ENCODE peak calls at places on chromosomes 5 and 9, in eight cellular contexts. A is omental fat pad; V is A172; O is epithelial cell of proximal tubule; P is NCI-H345; T is NCI-H2081; S is stimulated activated CD4-positive, alpha-beta T cell treated with anti-CD3 and anti-CD28 coated beads, Interleukin-4, amount 100 ng/mL, for 1 hour; E is hypothalamus. C is an unnamed sample.

GRCh38 chr5:156178117-156178516 is 148.8 kb upstream of the SGCD start:
- DNase-seq in A (no peak), V (no peak), O (no peak), P (no peak), T (no peak), S (no peak), E (no peak), C (no peak)

GRCh38 chr9:124390812-124391658 is 24.2 kb downstream of the PSMB7 start:
- DNase-seq in A (no peak), V (peak; percentile 62), O (no peak), P (peak; percentile 34), T (no peak), S (no peak), E (no peak), C (peak; percentile 40)

GRCh38 chr9:34010979-34011378 is 37.7 kb downstream of the UBAP2 start:
- DNase-seq in A (no peak), V (peak; percentile 5), O (no peak), P (no peak), T (no peak), S (no peak), E (no peak), C (no peak)

GRCh38 chr9:124894741-124895170 is 32.8 kb downstream of the ARPC5L start:
- DNase-seq in A (no peak), V (peak; percentile 41), O (no peak), P (peak; percentile 13), T (no peak), S (peak; percentile 19), E (no peak), C (peak; percentile 42)

GRCh38 chr5:174424219-174425053 is 299.9 kb upstream of the MSX2 start:
- DNase-seq in A (no peak), V (no peak), O (no peak), P (no peak), T (no peak), S (no peak), E (peak; percentile 51), C (no peak)

GRCh38 chr9:122309861-122310260 is 45.2 kb downstream of the MRRF start:
- DNase-seq in A (no peak), V (no peak), O (no peak), P (no peak), T (no peak), S (no peak), E (no peak), C (no peak)

GRCh38 chr9:127763918-127764384 is 14.5 kb downstream of the SH2D3C start:
- DNase-seq in A (no peak), V (peak; percentile 29), O (no peak), P (no peak), T (no peak), S (peak; percentile 41), E (no peak), C (peak; percentile 23)

GRCh38 chr5:160357861-160358411 is 12.5 kb downstream of the C1QTNF2 start:
- DNase-seq in A (no peak), V (no peak), O (no peak), P (no peak), T (no peak), S (no peak), E (no peak), C (no peak)